ENCODE peak calls at places on chromosomes 12 and 14, in nine cellular contexts. One of them, this sample, is unnamed.
A peak's percentile ranks its signal among the peaks of the same experiment; 100 is the strongest.

GRCh38 chr12:2772370-2772769 is 22.4 kb upstream of the FKBP4 start:
- DNase-seq in NCI-H1092 treated with DMSO at 0.1 percent for 48 hours: no peak
- DNase-seq in occipital lobe: no peak
- DNase-seq in T-cell: no peak
- DNase-seq in stimulated activated CD8-positive, alpha-beta memory T cell treated with anti-CD3 and anti-CD28 coated beads, Interleukin-4, amount 100 ng/mL, for 1 hour: no peak
- DNase-seq in mammary epithelial cell: no peak
- DNase-seq in neural crest cell: no peak
- DNase-seq in RWPE1: no peak
- DNase-seq in NCI-H774: no peak
- DNase-seq in this sample: no peak

GRCh38 chr14:68421116-68421515 is 371.8 kb downstream of the ZFP36L1 start:
- DNase-seq in NCI-H1092 treated with DMSO at 0.1 percent for 48 hours: no peak
- DNase-seq in occipital lobe: no peak
- DNase-seq in T-cell: no peak
- DNase-seq in stimulated activated CD8-positive, alpha-beta memory T cell treated with anti-CD3 and anti-CD28 coated beads, Interleukin-4, amount 100 ng/mL, for 1 hour: no peak
- DNase-seq in mammary epithelial cell: no peak
- DNase-seq in neural crest cell: no peak
- DNase-seq in RWPE1: no peak
- DNase-seq in NCI-H774: no peak
- DNase-seq in this sample: no peak

GRCh38 chr12:550473-551260 is 90.9 kb downstream of the B4GALNT3 start:
- DNase-seq in NCI-H1092 treated with DMSO at 0.1 percent for 48 hours: no peak
- DNase-seq in occipital lobe: no peak
- DNase-seq in T-cell: no peak
- DNase-seq in stimulated activated CD8-positive, alpha-beta memory T cell treated with anti-CD3 and anti-CD28 coated beads, Interleukin-4, amount 100 ng/mL, for 1 hour: no peak
- DNase-seq in mammary epithelial cell: no peak
- DNase-seq in neural crest cell: no peak
- DNase-seq in RWPE1: no peak
- DNase-seq in NCI-H774: no peak
- DNase-seq in this sample: no peak

GRCh38 chr12:114936148-114937099 is 252.4 kb upstream of the TBX3 start:
- DNase-seq in NCI-H1092 treated with DMSO at 0.1 percent for 48 hours: no peak
- DNase-seq in occipital lobe: no peak
- DNase-seq in T-cell: no peak
- DNase-seq in stimulated activated CD8-positive, alpha-beta memory T cell treated with anti-CD3 and anti-CD28 coated beads, Interleukin-4, amount 100 ng/mL, for 1 hour: no peak
- DNase-seq in mammary epithelial cell: peak; percentile 59
- DNase-seq in neural crest cell: no peak
- DNase-seq in RWPE1: peak; percentile 42
- DNase-seq in NCI-H774: no peak
- DNase-seq in this sample: peak; percentile 32

GRCh38 chr14:64410084-64410774 is 22.1 kb downstream of the MTHFD1 start:
- DNase-seq in NCI-H1092 treated with DMSO at 0.1 percent for 48 hours: no peak
- DNase-seq in occipital lobe: no peak
- DNase-seq in T-cell: no peak
- DNase-seq in stimulated activated CD8-positive, alpha-beta memory T cell treated with anti-CD3 and anti-CD28 coated beads, Interleukin-4, amount 100 ng/mL, for 1 hour: no peak
- DNase-seq in mammary epithelial cell: peak; percentile 79
- DNase-seq in neural crest cell: no peak
- DNase-seq in RWPE1: no peak
- DNase-seq in NCI-H774: no peak
- DNase-seq in this sample: peak; percentile 63

GRCh38 chr12:18932715-18933114 is 194.8 kb downstream of the CAPZA3 start:
- DNase-seq in NCI-H1092 treated with DMSO at 0.1 percent for 48 hours: no peak
- DNase-seq in occipital lobe: no peak
- DNase-seq in T-cell: no peak
- DNase-seq in stimulated activated CD8-positive, alpha-beta memory T cell treated with anti-CD3 and anti-CD28 coated beads, Interleukin-4, amount 100 ng/mL, for 1 hour: no peak
- DNase-seq in mammary epithelial cell: no peak
- DNase-seq in neural crest cell: no peak
- DNase-seq in RWPE1: no peak
- DNase-seq in NCI-H774: no peak
- DNase-seq in this sample: peak; percentile 10

GRCh38 chr12:50246873-50247612 is 36.3 kb downstream of the LIMA1 start:
- DNase-seq in NCI-H1092 treated with DMSO at 0.1 percent for 48 hours: no peak
- DNase-seq in occipital lobe: no peak
- DNase-seq in T-cell: no peak
- DNase-seq in stimulated activated CD8-positive, alpha-beta memory T cell treated with anti-CD3 and anti-CD28 coated beads, Interleukin-4, amount 100 ng/mL, for 1 hour: no peak
- DNase-seq in mammary epithelial cell: peak; percentile 99
- DNase-seq in neural crest cell: no peak
- DNase-seq in RWPE1: peak; percentile 86
- DNase-seq in NCI-H774: no peak
- DNase-seq in this sample: peak; percentile 93

GRCh38 chr12:100826323-100826722 is 31.7 kb downstream of the ANO4 start:
- DNase-seq in NCI-H1092 treated with DMSO at 0.1 percent for 48 hours: no peak
- DNase-seq in occipital lobe: no peak
- DNase-seq in T-cell: no peak
- DNase-seq in stimulated activated CD8-positive, alpha-beta memory T cell treated with anti-CD3 and anti-CD28 coated beads, Interleukin-4, amount 100 ng/mL, for 1 hour: no peak
- DNase-seq in mammary epithelial cell: peak; percentile 51
- DNase-seq in neural crest cell: peak; percentile 60
- DNase-seq in RWPE1: peak; percentile 16
- DNase-seq in NCI-H774: no peak
- DNase-seq in this sample: peak; percentile 74

GRCh38 chr12:11584213-11584855 is 65.1 kb upstream of the ETV6 start:
- DNase-seq in NCI-H1092 treated with DMSO at 0.1 percent for 48 hours: peak; percentile 2
- DNase-seq in occipital lobe: no peak
- DNase-seq in T-cell: no peak
- DNase-seq in stimulated activated CD8-positive, alpha-beta memory T cell treated with anti-CD3 and anti-CD28 coated beads, Interleukin-4, amount 100 ng/mL, for 1 hour: no peak
- DNase-seq in mammary epithelial cell: no peak
- DNase-seq in neural crest cell: no peak
- DNase-seq in RWPE1: no peak
- DNase-seq in NCI-H774: no peak
- DNase-seq in this sample: no peak

GRCh38 chr12:115722181-115722580 is 555.3 kb downstream of the MED13L start:
- DNase-seq in NCI-H1092 treated with DMSO at 0.1 percent for 48 hours: no peak
- DNase-seq in occipital lobe: no peak
- DNase-seq in T-cell: no peak
- DNase-seq in stimulated activated CD8-positive, alpha-beta memory T cell treated with anti-CD3 and anti-CD28 coated beads, Interleukin-4, amount 100 ng/mL, for 1 hour: no peak
- DNase-seq in mammary epithelial cell: no peak
- DNase-seq in neural crest cell: no peak
- DNase-seq in RWPE1: no peak
- DNase-seq in NCI-H774: no peak
- DNase-seq in this sample: no peak

GRCh38 chr14:72420749-72421452 is 473.0 kb downstream of the DPF3 start:
- DNase-seq in NCI-H1092 treated with DMSO at 0.1 percent for 48 hours: peak; percentile 29
- DNase-seq in occipital lobe: peak; percentile 45
- DNase-seq in T-cell: peak; percentile 31
- DNase-seq in stimulated activated CD8-positive, alpha-beta memory T cell treated with anti-CD3 and anti-CD28 coated beads, Interleukin-4, amount 100 ng/mL, for 1 hour: peak; percentile 34
- DNase-seq in mammary epithelial cell: peak; percentile 38
- DNase-seq in neural crest cell: peak; percentile 98
- DNase-seq in RWPE1: peak; percentile 49
- DNase-seq in NCI-H774: peak; percentile 13
- DNase-seq in this sample: peak; percentile 64

GRCh38 chr12:49545815-49546214 is 7.0 kb downstream of the KCNH3 start:
- DNase-seq in NCI-H1092 treated with DMSO at 0.1 percent for 48 hours: no peak
- DNase-seq in occipital lobe: no peak
- DNase-seq in T-cell: no peak
- DNase-seq in stimulated activated CD8-positive, alpha-beta memory T cell treated with anti-CD3 and anti-CD28 coated beads, Interleukin-4, amount 100 ng/mL, for 1 hour: no peak
- DNase-seq in mammary epithelial cell: no peak
- DNase-seq in neural crest cell: no peak
- DNase-seq in RWPE1: no peak
- DNase-seq in NCI-H774: no peak
- DNase-seq in this sample: no peak

GRCh38 chr14:99127651-99128167 is 144.3 kb downstream of the BCL11B start:
- DNase-seq in NCI-H1092 treated with DMSO at 0.1 percent for 48 hours: no peak
- DNase-seq in occipital lobe: no peak
- DNase-seq in T-cell: no peak
- DNase-seq in stimulated activated CD8-positive, alpha-beta memory T cell treated with anti-CD3 and anti-CD28 coated beads, Interleukin-4, amount 100 ng/mL, for 1 hour: no peak
- DNase-seq in mammary epithelial cell: peak; percentile 78
- DNase-seq in neural crest cell: no peak
- DNase-seq in RWPE1: peak; percentile 82
- DNase-seq in NCI-H774: no peak
- DNase-seq in this sample: no peak